ENCODE peak calls at places on chromosomes 16 and 17, in four cellular contexts. One of them, this sample, is unnamed.

GRCh38 chr16:1262210-1262845 is 6.5 kb downstream of the TPSD1 start:
- DNase-seq in HL-60: no peak
- DNase-seq in K562: no peak
- DNase-seq in GM12878: no peak
- DNase-seq in this sample: no peak

GRCh38 chr17:20967776-20968175 is 75.0 kb downstream of the USP22 start:
- DNase-seq in HL-60: no peak
- DNase-seq in GM12878: no peak
- DNase-seq in K562: no peak
- DNase-seq in this sample: no peak

GRCh38 chr17:63760771-63761539 is 12.4 kb downstream of the CCDC47 start:
- DNase-seq in GM12878: no peak
- DNase-seq in K562: no peak
- DNase-seq in HL-60: no peak
- DNase-seq in this sample: no peak

GRCh38 chr16:89046491-89046890 is 47.2 kb upstream of the ACSF3 start:
- DNase-seq in GM12878: no peak
- DNase-seq in K562: no peak
- DNase-seq in HL-60: no peak
- DNase-seq in this sample: no peak

GRCh38 chr17:15917439-15918027 is 27.4 kb upstream of the ADORA2B start:
- DNase-seq in GM12878: no peak
- DNase-seq in K562: no peak
- DNase-seq in HL-60: no peak
- DNase-seq in this sample: no peak

GRCh38 chr17:77570565-77570898 is 388.0 kb upstream of the TNRC6C start:
- DNase-seq in HL-60: no peak
- DNase-seq in K562: no peak
- DNase-seq in GM12878: no peak
- DNase-seq in this sample: no peak

GRCh38 chr17:47915667-47916242 is 19.7 kb downstream of the SP2 start:
- DNase-seq in HL-60: no peak
- DNase-seq in K562: no peak
- DNase-seq in GM12878: no peak
- DNase-seq in this sample: no peak

GRCh38 chr17:14575349-14575966 is 274.6 kb downstream of the HS3ST3B1 start:
- DNase-seq in HL-60: no peak
- DNase-seq in K562: no peak
- DNase-seq in GM12878: no peak
- DNase-seq in this sample: no peak

GRCh38 chr17:68141050-68141449 is 105.5 kb downstream of the KPNA2 start:
- DNase-seq in K562: no peak
- DNase-seq in HL-60: no peak
- DNase-seq in GM12878: no peak
- DNase-seq in this sample: no peak

GRCh38 chr17:74101527-74101926 is 102.0 kb upstream of the RPL38 start:
- DNase-seq in GM12878: no peak
- DNase-seq in K562: no peak
- DNase-seq in HL-60: no peak
- DNase-seq in this sample: no peak

GRCh38 chr16:81424761-81425160 is 19.8 kb upstream of the CMIP start:
- DNase-seq in HL-60: peak
- DNase-seq in GM12878: peak
- DNase-seq in K562: no peak
- DNase-seq in this sample: no peak

DNA sequence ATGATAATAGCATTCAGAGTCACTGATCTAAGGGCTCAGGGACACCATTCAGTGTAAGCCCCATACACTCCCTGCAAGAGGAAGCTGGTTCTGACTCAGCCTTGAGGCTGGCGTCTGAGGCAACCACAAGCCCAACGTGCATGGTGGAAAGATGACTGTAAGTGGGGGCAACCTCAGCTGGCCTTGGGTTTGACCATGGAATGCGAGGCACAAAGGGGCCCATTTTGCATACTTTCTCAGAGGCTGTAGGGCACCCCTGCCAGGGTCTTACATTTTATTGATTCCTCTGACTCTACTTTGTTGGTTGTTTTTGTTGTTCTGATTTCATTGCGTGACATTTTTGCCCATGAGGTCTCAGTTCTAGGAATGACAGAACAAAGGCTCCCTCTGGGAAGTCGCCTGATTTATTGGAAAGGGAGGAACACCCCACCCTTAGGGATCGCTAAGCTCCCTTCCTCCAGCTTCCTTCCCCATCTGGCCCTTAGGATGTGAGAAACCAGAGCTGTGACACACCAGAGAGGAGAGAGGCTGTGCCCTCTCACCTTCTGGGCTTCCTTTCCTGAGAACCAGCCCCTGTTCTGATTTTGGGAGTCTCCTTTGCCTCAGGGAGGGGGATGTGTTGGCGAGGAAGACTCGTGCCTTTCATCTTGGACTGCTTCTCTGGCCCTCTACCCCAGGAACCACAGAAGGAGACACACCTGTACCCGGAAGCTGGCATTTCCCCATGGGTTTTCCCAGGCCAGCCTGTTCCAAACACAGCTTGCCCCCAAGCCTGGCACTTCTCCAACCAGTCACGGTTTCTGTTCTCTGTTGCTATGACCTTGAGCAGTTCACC is 5.6 kb upstream of the CIITA start:
- DNase-seq in GM12878: peak
- DNase-seq in HL-60: peak
- DNase-seq in K562: no peak
- DNase-seq in this sample: no peak
- TF ChIP-seq SPI1 in GM12878: peak
- TF ChIP-seq SPI1 in HL-60: peak
- TF ChIP-seq SPI1 in K562: no peak
- TF ChIP-seq SPI1 in this sample: peak

GRCh38 chr16:29809031-29809747 is 2.8 kb upstream of the PRRT2 start:
- DNase-seq in K562: no peak
- DNase-seq in HL-60: peak
- DNase-seq in GM12878: no peak
- DNase-seq in this sample: no peak

GRCh38 chr16:29806641-29807425 is 504 bp downstream of the MAZ start:
- DNase-seq in K562: peak
- DNase-seq in HL-60: peak
- DNase-seq in GM12878: no peak
- DNase-seq in this sample: no peak

GRCh38 chr16:29809850-29810698 is 1.9 kb upstream of the PRRT2 start:
- DNase-seq in GM12878: no peak
- DNase-seq in HL-60: peak
- DNase-seq in K562: peak
- DNase-seq in this sample: no peak

GRCh38 chr16:29807426-29808218 is 1.3 kb downstream of the MAZ start:
- DNase-seq in K562: peak
- DNase-seq in HL-60: peak
- DNase-seq in GM12878: no peak
- DNase-seq in this sample: peak

GRCh38 chr16:29808219-29808900 is 2.0 kb downstream of the MAZ start:
- DNase-seq in HL-60: peak
- DNase-seq in GM12878: no peak
- DNase-seq in K562: no peak
- DNase-seq in this sample: no peak
- TF ChIP-seq SPI1 in HL-60: no peak
- TF ChIP-seq SPI1 in GM12878: no peak
- TF ChIP-seq SPI1 in K562: no peak
- TF ChIP-seq SPI1 in this sample: no peak

GRCh38 chr16:15729152-15729551 is 79.1 kb downstream of the NDE1 start:
- DNase-seq in HL-60: no peak
- DNase-seq in K562: no peak
- DNase-seq in GM12878: no peak
- DNase-seq in this sample: no peak
- TF ChIP-seq SPI1 in HL-60: no peak
- TF ChIP-seq SPI1 in K562: no peak
- TF ChIP-seq SPI1 in GM12878: no peak
- TF ChIP-seq SPI1 in this sample: no peak

GRCh38 chr16:67530013-67530939 is 1.6 kb downstream of the RIPOR1 start:
- DNase-seq in HL-60: no peak
- DNase-seq in GM12878: no peak
- DNase-seq in K562: peak
- DNase-seq in this sample: no peak
- TF ChIP-seq SPI1 in HL-60: no peak
- TF ChIP-seq SPI1 in GM12878: no peak
- TF ChIP-seq SPI1 in K562: no peak
- TF ChIP-seq SPI1 in this sample: no peak